ENCODE peak calls at places on chromosomes 6 and 20, in nine cellular contexts. S is endodermal cell; W is effector memory CD4-positive, alpha-beta T cell; K is suprapubic skin; U is fibroblast of lung; R is aorta; P is lower lobe of right lung; Y is H9; X is mammary epithelial cell. Q is an unnamed sample. For H3K4me1 and H3K27me3, the result is how much of the 10 kb centered on the place peaks cover.

GRCh38 chr20:1863296-1863695 is 31.9 kb upstream of the SIRPA start:
- DNase-seq in S (no peak), W (no peak), K (no peak), U (peak), R (no peak), P (no peak), Y (no peak), X (peak), Q (no peak)

GRCh38 chr6:104689551-104690205 is 170.0 kb downstream of the HACE1 start:
- DNase-seq in S (peak), W (no peak), K (no peak), U (peak), R (no peak), P (no peak), Y (no peak), X (peak), Q (no peak)

GRCh38 chr6:158188591-158188990 is 20.4 kb downstream of the GTF2H5 start:
- DNase-seq in S (no peak), W (no peak), K (no peak), U (no peak), R (no peak), P (no peak), Y (no peak), X (no peak), Q (no peak)

GRCh38 chr6:84191802-84192201 is 35.6 kb downstream of the CEP162 start:
- DNase-seq in S (no peak), W (no peak), K (no peak), U (no peak), R (no peak), P (no peak), Y (no peak), X (no peak), Q (no peak)

GRCh38 chr20:49641683-49642649 is 71.7 kb downstream of the B4GALT5 start:
- DNase-seq in S (no peak), W (no peak), K (no peak), U (no peak), R (no peak), P (no peak), Y (no peak), X (peak), Q (peak)

GRCh38 chr6:148926478-148926877 is 179.6 kb downstream of the UST start:
- DNase-seq in S (no peak), W (no peak), K (no peak), U (no peak), R (no peak), P (no peak), Y (no peak), X (no peak), Q (no peak)

GRCh38 chr6:54690596-54690995 is 156.0 kb upstream of the FAM83B start:
- DNase-seq in S (no peak), W (no peak), K (no peak), U (no peak), R (no peak), P (no peak), Y (no peak), X (no peak), Q (no peak)

GRCh38 chr20:9256359-9256758 is 187.5 kb downstream of the PLCB4 start:
- DNase-seq in S (no peak), W (no peak), K (no peak), U (no peak), R (no peak), P (no peak), Y (no peak), X (no peak), Q (no peak)

GRCh38 chr6:24603241-24603640 is 42.8 kb downstream of the KIAA0319 start:
- DNase-seq in S (no peak), W (no peak), K (no peak), U (no peak), R (no peak), P (no peak), Y (no peak), X (no peak), Q (no peak)

GRCh38 chr6:13664703-13665352 is 46.8 kb downstream of the RANBP9 start:
- DNase-seq in S (no peak), W (no peak), K (no peak), U (peak), R (no peak), P (no peak), Y (no peak), X (no peak), Q (no peak)

GRCh38 chr6:4413073-4413472 is 277.7 kb upstream of the ECI2 start:
- DNase-seq in S (no peak), W (no peak), K (no peak), U (peak), R (no peak), P (no peak), Y (no peak), X (no peak), Q (no peak)

GRCh38 chr20:33246077-33246476 is 10.3 kb downstream of the BPIFA1 start:
- DNase-seq in S (no peak), W (no peak), K (no peak), U (no peak), R (no peak), P (no peak), Y (no peak), X (no peak), Q (no peak)

GRCh38 chr20:16844406-16844805 is 96.2 kb downstream of the OTOR start:
- DNase-seq in S (no peak), W (no peak), K (no peak), U (no peak), R (no peak), P (no peak), Y (no peak), X (no peak), Q (no peak)

DNA sequence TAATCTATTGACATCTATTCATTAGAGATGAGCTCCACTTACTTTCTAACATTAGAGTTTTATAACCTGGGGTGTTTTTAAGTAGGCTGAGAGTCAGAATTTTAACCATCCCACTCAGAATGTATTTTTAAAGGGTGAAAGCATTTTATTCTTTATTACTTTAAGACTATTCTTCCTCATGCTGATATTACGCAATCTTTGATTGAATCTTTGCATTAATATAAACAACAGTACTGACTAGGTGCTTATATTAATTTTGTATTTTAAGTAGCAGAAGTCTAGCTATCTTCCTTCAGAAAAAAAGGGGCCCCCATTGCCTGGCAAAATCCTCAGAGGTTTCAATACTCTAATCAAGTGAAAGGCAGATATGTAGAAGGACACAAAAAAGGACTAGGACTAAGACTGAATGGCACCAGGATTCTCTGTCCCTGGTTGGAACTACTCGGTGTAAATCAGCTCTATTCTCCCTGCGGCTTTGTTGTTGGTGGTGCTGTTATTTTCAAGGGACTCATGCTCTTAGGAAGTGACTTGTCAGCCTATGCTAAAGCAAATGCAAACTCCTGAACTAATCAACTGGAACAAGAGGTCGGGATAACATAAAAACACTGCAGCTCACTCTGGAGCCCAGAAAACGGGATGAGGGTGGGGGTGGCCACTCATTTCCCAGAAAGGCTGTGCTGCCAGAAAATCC is 1324.4 kb downstream of the GRIK2 start:
- DNase-seq in S (no peak), W (no peak), K (no peak), U (no peak), R (no peak), P (no peak), Y (no peak), X (no peak), Q (peak)
- H3K27ac ChIP-seq in S (peak), W (no peak), K (no peak), U (no peak), R (no peak), P (no peak), Y (no peak), X (no peak), Q (peak)

DNA sequence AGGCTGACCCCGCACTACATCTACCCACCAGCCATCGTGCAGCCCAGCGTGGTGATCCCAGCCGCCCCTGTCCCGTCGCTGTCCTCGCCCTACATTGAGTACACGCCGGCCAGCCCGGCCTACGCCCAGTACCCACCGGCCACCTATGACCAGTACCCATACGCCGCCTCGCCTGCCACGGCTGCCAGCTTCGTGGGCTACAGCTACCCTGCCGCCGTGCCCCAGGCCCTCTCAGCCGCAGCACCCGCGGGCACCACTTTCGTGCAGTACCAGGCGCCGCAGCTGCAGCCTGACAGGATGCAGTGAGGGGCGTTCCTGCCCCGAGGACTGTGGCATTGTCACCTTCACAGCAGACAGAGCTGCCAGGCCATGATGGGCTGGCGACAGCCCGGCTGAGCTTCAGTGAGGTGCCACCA is 16.4 kb downstream of the RBM38 start:
- DNase-seq in S (no peak), W (no peak), K (no peak), U (no peak), R (no peak), P (no peak), Y (no peak), X (no peak), Q (no peak)
- H3K4me1 ChIP-seq in S (under half), W (under half), K (under half), U (under half), R (under half), P (under half), Y (under half), X (under half), Q (under half)

GRCh38 chr6:1602356-1602713 is 7.4 kb upstream of the FOXC1 start:
- DNase-seq in S (no peak), W (no peak), K (no peak), U (no peak), R (peak), P (no peak), Y (no peak), X (no peak), Q (no peak)

GRCh38 chr6:1600764-1601615 is 8.7 kb upstream of the FOXC1 start:
- DNase-seq in S (peak), W (no peak), K (no peak), U (no peak), R (peak), P (no peak), Y (no peak), X (no peak), Q (no peak)

GRCh38 chr6:1600063-1600763 is 9.5 kb upstream of the FOXC1 start:
- DNase-seq in S (no peak), W (no peak), K (no peak), U (no peak), R (no peak), P (no peak), Y (no peak), X (no peak), Q (no peak)

GRCh38 chr6:1603708-1604346 is 5.9 kb upstream of the FOXC1 start:
- DNase-seq in S (peak), W (no peak), K (no peak), U (no peak), R (peak), P (no peak), Y (no peak), X (no peak), Q (peak)

DNA sequence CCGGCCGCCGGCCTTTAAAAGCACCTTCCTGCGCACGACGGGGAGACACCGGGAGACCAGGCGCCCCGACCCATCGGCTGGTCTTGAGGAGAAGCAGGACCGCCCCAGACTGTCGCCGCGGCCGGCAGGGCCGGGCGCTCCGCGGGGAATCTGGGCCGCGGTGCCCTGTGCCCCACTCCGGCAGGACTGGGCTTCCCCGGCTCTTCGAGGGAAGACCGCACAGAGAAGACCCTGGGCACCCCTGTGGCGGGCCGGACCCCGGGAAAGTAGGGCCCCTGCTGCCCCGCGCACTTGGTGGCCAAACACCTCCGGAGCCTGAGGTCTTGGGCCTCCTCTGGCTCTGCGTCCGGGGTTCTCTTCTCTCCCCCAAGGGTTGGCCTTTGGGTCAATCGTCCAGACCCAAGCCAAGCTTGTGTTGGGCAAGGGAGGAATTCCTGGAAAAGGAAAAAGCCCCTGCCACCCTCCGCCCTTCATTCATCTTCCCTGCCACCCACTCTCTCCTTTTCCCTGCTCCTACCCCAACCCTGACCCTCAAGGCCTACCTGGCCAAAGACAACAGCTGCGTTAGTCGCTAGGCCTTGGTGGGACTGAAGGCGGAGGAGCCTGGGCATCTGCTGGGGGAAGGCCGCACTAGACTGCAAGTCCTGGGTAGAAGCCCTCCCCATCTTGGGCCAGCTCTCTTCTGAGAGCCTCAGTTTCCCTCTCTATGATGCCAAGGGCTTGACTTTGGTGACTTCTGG is 7.9 kb upstream of the FOXC1 start:
- DNase-seq in S (peak), W (no peak), K (no peak), U (no peak), R (peak), P (no peak), Y (no peak), X (no peak), Q (no peak)
- H3K27me3 ChIP-seq in S (under half), W (under half), K (half or more), U (under half), R (under half), P (half or more), Y (under half), X (under half), Q (half or more)

GRCh38 chr6:124536157-124536556 is 426.1 kb upstream of the RNF217 start:
- DNase-seq in S (no peak), W (no peak), K (no peak), U (no peak), R (no peak), P (no peak), Y (no peak), X (no peak), Q (no peak)

GRCh38 chr6:124536792-124537191 is 425.4 kb upstream of the RNF217 start:
- DNase-seq in S (no peak), W (no peak), K (no peak), U (peak), R (no peak), P (no peak), Y (no peak), X (no peak), Q (no peak)

GRCh38 chr6:124535746-124536145 is 426.5 kb upstream of the RNF217 start:
- DNase-seq in S (no peak), W (no peak), K (no peak), U (peak), R (no peak), P (no peak), Y (no peak), X (peak), Q (no peak)

DNA sequence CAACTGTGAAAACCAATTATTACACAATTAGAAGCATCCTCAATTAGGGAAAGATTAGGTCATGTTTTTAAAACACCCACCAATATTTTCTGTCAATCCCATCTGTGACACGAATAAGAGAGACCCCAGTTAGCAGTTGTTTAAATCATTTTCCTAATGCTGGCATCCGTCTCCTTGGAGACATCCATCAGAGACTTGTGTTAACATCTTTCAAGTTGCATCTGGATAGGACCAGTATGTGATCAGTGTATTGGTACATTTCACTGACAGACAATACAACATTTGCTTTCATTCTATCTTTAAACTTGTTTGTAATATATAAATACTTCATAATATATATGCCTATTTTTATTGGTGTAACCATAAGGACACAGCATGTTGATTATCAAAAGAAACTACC is 420.6 kb upstream of the RNF217 start:
- DNase-seq in S (no peak), W (no peak), K (no peak), U (no peak), R (no peak), P (no peak), Y (no peak), X (no peak), Q (no peak)
- H3K27ac ChIP-seq in S (no peak), W (no peak), K (no peak), U (no peak), R (no peak), P (no peak), Y (no peak), X (no peak), Q (no peak)

Q was measured in neural progenitor cell.